ENCODE peak calls at places on chromosomes 12 and 14, in nine cellular contexts. V is PC-9, O is cardiac muscle cell, B is body of pancreas, H is psoas muscle, W is heart right ventricle, Z is aorta, R is Peyer's patch, E is heart left ventricle. F is an unnamed sample.
A peak's percentile ranks its signal among the peaks of the same experiment; 100 is the strongest.

GRCh38 chr14:100530270-100531072 is 56.7 kb downstream of the BEGAIN start:
- DNase-seq in B (no peak), Z (peak; percentile 38), W (peak; percentile 2), V (no peak), R (no peak), H (no peak), O (no peak), E (no peak), F (peak; percentile 28)

GRCh38 chr14:74609721-74610120 is 2.3 kb downstream of the LTBP2 start:
- DNase-seq in O (no peak), R (no peak), E (no peak), H (no peak), Z (no peak), W (no peak), B (no peak), V (no peak), F (no peak)

GRCh38 chr12:92244036-92244435 is 98.4 kb upstream of the BTG1 start:
- DNase-seq in V (no peak), H (no peak), E (no peak), O (peak; percentile 8), B (peak; percentile 30), W (peak; percentile 60), Z (no peak), R (no peak), F (no peak)

GRCh38 chr12:110555509-110556406 is 27.4 kb downstream of the PPTC7 start:
- DNase-seq in W (no peak), R (no peak), O (no peak), V (peak; percentile 43), E (no peak), B (no peak), H (no peak), Z (no peak), F (no peak)

GRCh38 chr12:66119229-66119869 is 11.2 kb downstream of the LLPH start:
- DNase-seq in B (no peak), O (no peak), Z (no peak), R (no peak), E (no peak), H (no peak), W (no peak), V (no peak), F (no peak)

GRCh38 chr12:21766403-21766802 is 8.1 kb downstream of the KCNJ8 start:
- DNase-seq in R (no peak), V (no peak), B (no peak), O (no peak), E (no peak), H (no peak), W (no peak), Z (no peak), F (no peak)

GRCh38 chr14:106185837-106186233 is 659.5 kb downstream of the TMEM121 start:
- DNase-seq in Z (no peak), W (no peak), E (no peak), B (peak; percentile 17), H (no peak), V (no peak), O (no peak), R (peak; percentile 60), F (no peak)

GRCh38 chr12:58833844-58834243 is 86.5 kb downstream of the LRIG3 start:
- DNase-seq in V (no peak), O (no peak), Z (no peak), W (no peak), B (no peak), H (no peak), E (no peak), R (no peak), F (no peak)

GRCh38 chr12:103909811-103910210 is 20.4 kb upstream of the HSP90B1 start:
- DNase-seq in O (no peak), R (no peak), W (no peak), Z (no peak), H (no peak), B (no peak), E (no peak), V (no peak), F (no peak)

GRCh38 chr12:58313091-58313855 is 371.9 kb downstream of the ATP23 start:
- DNase-seq in W (no peak), Z (no peak), R (no peak), B (no peak), E (no peak), H (no peak), O (no peak), V (no peak), F (no peak)

GRCh38 chr14:74563233-74563585 is 48.8 kb downstream of the LTBP2 start:
- DNase-seq in H (no peak), R (no peak), O (no peak), V (peak; percentile 99), E (no peak), Z (peak; percentile 1), W (no peak), B (no peak), F (no peak)

GRCh38 chr12:124096109-124096508 is 123.1 kb downstream of the ZNF664 start:
- DNase-seq in E (no peak), O (no peak), V (no peak), W (no peak), B (no peak), R (no peak), H (no peak), Z (no peak), F (no peak)

GRCh38 chr12:83656004-83656403 is 969.3 kb downstream of the TMTC2 start:
- DNase-seq in V (no peak), W (no peak), E (no peak), O (no peak), Z (no peak), B (no peak), R (no peak), H (no peak), F (no peak)

GRCh38 chr14:94009767-94010166 is 12.7 kb downstream of the CCDC197 start:
- DNase-seq in O (no peak), W (no peak), R (no peak), E (no peak), V (no peak), B (no peak), Z (no peak), H (no peak), F (no peak)

GRCh38 chr14:24095196-24096068 is 1.3 kb downstream of the PCK2 start:
- DNase-seq in R (peak; percentile 84), W (no peak), Z (peak; percentile 83), O (peak; percentile 9), H (peak; percentile 54), E (peak; percentile 67), V (no peak), B (peak; percentile 43), F (peak; percentile 65)

GRCh38 chr12:25254271-25254880 is 3.6 kb upstream of the KRAS start:
- DNase-seq in V (no peak), R (no peak), E (no peak), O (peak; percentile 2), B (no peak), H (no peak), Z (no peak), W (no peak), F (no peak)

GRCh38 chr12:132669166-132669879 is 17.8 kb downstream of the POLE start:
- DNase-seq in Z (peak; percentile 31), R (no peak), H (no peak), B (no peak), W (no peak), O (no peak), V (no peak), E (no peak), F (no peak)

GRCh38 chr14:95064734-95065133 is 92.6 kb downstream of the DICER1 start:
- DNase-seq in O (no peak), Z (no peak), R (no peak), H (no peak), W (no peak), B (no peak), E (no peak), V (no peak), F (no peak)

GRCh38 chr12:6216581-6216980 is 16.4 kb downstream of the CD9 start:
- DNase-seq in E (no peak), W (no peak), B (no peak), V (no peak), H (no peak), Z (no peak), O (no peak), R (no peak), F (no peak)
- H3K4me1 ChIP-seq in E (peaks cover 48% of the 10 kb centered on the region), W (peaks cover 95% of the 10 kb centered on the region), B (peaks cover 26% of the 10 kb centered on the region), V (peaks cover 92% of the 10 kb centered on the region), H (peaks cover 15% of the 10 kb centered on the region), Z (peaks cover 16% of the 10 kb centered on the region), O (peaks cover 4% of the 10 kb centered on the region), R (no peaks in the 10 kb centered on the region), F (no peaks in the 10 kb centered on the region)

GRCh38 chr14:20262642-20263128 is 23.6 kb downstream of the OR11H4 start:
- DNase-seq in V (peak; percentile 38), O (no peak), Z (no peak), E (no peak), R (no peak), H (no peak), B (no peak), W (no peak), F (no peak)
- H3K27ac ChIP-seq in V (peak overlapping the region; percentile 55), O (no peak overlapping the region), Z (no peak overlapping the region), E (no peak overlapping the region), R (no peak overlapping the region), H (no peak overlapping the region), B (no peak overlapping the region), W (no peak overlapping the region), F (no peak overlapping the region)

GRCh38 chr14:64391113-64391725 is 3.1 kb downstream of the MTHFD1 start:
- DNase-seq in V (no peak), W (no peak), O (no peak), R (no peak), H (no peak), E (no peak), B (no peak), Z (no peak), F (no peak)
- H3K9me3 ChIP-seq in V (no peaks in the 10 kb centered on the region), W (no peaks in the 10 kb centered on the region), O (no peaks in the 10 kb centered on the region), R (no peaks in the 10 kb centered on the region), H (no peaks in the 10 kb centered on the region), E (no peaks in the 10 kb centered on the region), B (no peaks in the 10 kb centered on the region), Z (no peaks in the 10 kb centered on the region), F (no peaks in the 10 kb centered on the region)

DNA sequence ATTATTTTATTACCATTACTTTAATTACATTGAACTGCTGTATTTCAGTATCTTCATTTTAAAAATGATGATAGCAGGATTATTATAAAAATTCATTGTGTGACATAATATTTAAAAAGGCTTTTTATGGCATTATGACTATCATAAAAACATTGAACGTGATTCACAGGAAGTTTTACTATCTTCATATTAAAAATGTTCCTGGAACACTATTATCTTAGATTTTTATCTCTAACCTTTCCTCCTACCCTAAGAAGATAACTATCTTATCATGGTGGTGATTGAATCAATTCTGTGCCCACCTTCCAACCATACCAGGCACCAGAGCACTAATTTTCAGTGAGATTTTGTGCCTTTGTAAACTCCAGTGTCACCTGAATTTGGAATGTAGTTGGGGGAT is 16.2 kb downstream of the LRRC9 start:
- DNase-seq in H (no peak), V (no peak), W (no peak), O (no peak), E (no peak), R (no peak), B (no peak), Z (no peak), F (no peak)
- H3K4me1 ChIP-seq in H (no peaks in the 10 kb centered on the region), V (no peaks in the 10 kb centered on the region), W (no peaks in the 10 kb centered on the region), O (no peaks in the 10 kb centered on the region), E (no peaks in the 10 kb centered on the region), R (no peaks in the 10 kb centered on the region), B (no peaks in the 10 kb centered on the region), Z (no peaks in the 10 kb centered on the region), F (no peaks in the 10 kb centered on the region)